ENCODE peak calls at places on chromosomes 4 and X, in seven cellular contexts. O is C1 segment of cervical spinal cord, D is WTC11, A is RWPE1, T is lower leg skin, J is HS-27A, P is cardiac fibroblast. S is an unnamed sample.

GRCh38 chrX:86104526-86104925 is 43.7 kb upstream of the DACH2 start:
- DNase-seq in D (no peak), P (no peak), O (no peak), J (no peak), T (no peak), A (no peak), S (no peak)

GRCh38 chrX:3299626-3300025 is 46.8 kb downstream of the MXRA5 start:
- DNase-seq in P (no peak), J (no peak), O (no peak), A (no peak), T (no peak), D (no peak), S (no peak)

GRCh38 chr4:52052475-52052780 is 1.3 kb downstream of the SPATA18 start:
- DNase-seq in D (no peak), J (no peak), P (peak; percentile 78), T (no peak), O (no peak), A (no peak), S (no peak)

GRCh38 chrX:125108926-125109325 is 210.7 kb upstream of the TEX13C start:
- DNase-seq in O (no peak), D (no peak), T (no peak), P (no peak), A (no peak), J (no peak), S (no peak)

GRCh38 chrX:18426004-18426320 is 554 bp downstream of the CDKL5 start:
- DNase-seq in P (no peak), D (peak; percentile 22), T (no peak), A (no peak), J (no peak), O (no peak), S (no peak)

GRCh38 chrX:93580634-93581033 is 92.7 kb downstream of the NAP1L3 start:
- DNase-seq in J (no peak), D (no peak), O (no peak), A (no peak), T (no peak), P (no peak), S (no peak)

GRCh38 chr4:145301386-145302080 is 121.1 kb upstream of the OTUD4 start:
- DNase-seq in D (no peak), T (no peak), O (no peak), A (peak; percentile 41), J (no peak), P (peak; percentile 41), S (peak; percentile 85)

GRCh38 chrX:50813843-50814661 is at the start of gene SHROOM4:
- DNase-seq in P (peak; percentile 64), O (peak; percentile 74), A (no peak), D (peak; percentile 64), T (peak; percentile 84), J (no peak), S (no peak)

GRCh38 chrX:136662104-136662503 is 14.1 kb downstream of the CD40LG start:
- DNase-seq in O (no peak), J (no peak), D (no peak), A (no peak), P (no peak), T (no peak), S (no peak)

GRCh38 chrX:15644560-15644872 is 20.1 kb downstream of the CLTRN start:
- DNase-seq in A (no peak), T (no peak), D (no peak), O (no peak), J (no peak), P (no peak), S (no peak)

GRCh38 chr4:23930750-23931488 is 41.1 kb upstream of the PPARGC1A start:
- DNase-seq in O (peak; percentile 63), J (no peak), T (peak; percentile 95), D (no peak), A (no peak), P (peak; percentile 35), S (no peak)

GRCh38 chrX:40166582-40166981 is 68.8 kb upstream of the BCOR start:
- DNase-seq in A (no peak), P (peak; percentile 73), J (no peak), T (no peak), O (no peak), D (no peak), S (no peak)

GRCh38 chrX:150546711-150547153 is 21.7 kb upstream of the MTM1 start:
- DNase-seq in P (no peak), O (no peak), J (no peak), T (no peak), A (no peak), D (no peak), S (no peak)

GRCh38 chrX:101407167-101407747 is 468 bp downstream of the GLA start:
- DNase-seq in A (no peak), J (no peak), P (no peak), D (no peak), O (no peak), T (no peak), S (no peak)

GRCh38 chr4:2462992-2463762 is 5.7 kb upstream of the RNF4 start:
- DNase-seq in J (no peak), D (no peak), T (no peak), O (no peak), A (no peak), P (no peak), S (no peak)

GRCh38 chr4:103719320-103720204 is at the start of gene TACR3:
- DNase-seq in J (no peak), T (no peak), A (no peak), O (no peak), D (peak; percentile 60), P (no peak), S (no peak)

GRCh38 chrX:13764765-13765164 is 30.2 kb downstream of the OFD1 start:
- DNase-seq in P (no peak), T (no peak), O (peak; percentile 29), D (peak; percentile 51), J (no peak), A (no peak), S (no peak)

GRCh38 chrX:44062842-44063241 is 89.7 kb upstream of the NDP start:
- DNase-seq in D (no peak), O (no peak), T (no peak), J (no peak), P (no peak), A (peak; percentile 27), S (no peak)

GRCh38 chrX:29531336-29531735 is 684.0 kb upstream of the MAGEB2 start:
- DNase-seq in D (no peak), A (no peak), J (no peak), P (no peak), T (no peak), O (no peak), S (no peak)

GRCh38 chr4:53576676-53577372 is 14.5 kb downstream of the LNX1 start:
- DNase-seq in T (no peak), A (no peak), J (no peak), D (no peak), O (no peak), P (peak; percentile 61), S (no peak)

GRCh38 chrX:54090880-54091279 is 46.6 kb upstream of the PHF8 start:
- DNase-seq in J (no peak), D (no peak), O (no peak), A (no peak), T (no peak), P (no peak), S (no peak)

GRCh38 chr4:858136-858535 is 32.2 kb upstream of the CPLX1 start:
- DNase-seq in A (no peak), J (no peak), P (no peak), D (no peak), O (no peak), T (no peak), S (no peak)

GRCh38 chr4:188030401-188030800 is 34.8 kb downstream of the ZFP42 start:
- DNase-seq in T (no peak), J (no peak), D (no peak), P (no peak), A (no peak), O (peak; percentile 32), S (no peak)

GRCh38 chrX:94932278-94932965 is 1258.4 kb downstream of the FAM133A start:
- DNase-seq in J (no peak), D (no peak), T (no peak), O (no peak), A (no peak), P (no peak), S (no peak)

GRCh38 chr4:48780867-48781219 is 764 bp upstream of the FRYL start:
- DNase-seq in T (no peak), A (no peak), O (peak; percentile 59), P (peak; percentile 51), D (no peak), J (no peak), S (no peak)

GRCh38 chr4:139028191-139028661 is 12.6 kb downstream of the NOCT start:
- DNase-seq in A (no peak), D (peak; percentile 47), P (no peak), O (peak; percentile 45), J (no peak), T (no peak), S (no peak)

GRCh38 chrX:124641737-124642491 is 295.6 kb downstream of the SH2D1A start:
- DNase-seq in A (peak; percentile 0), J (no peak), O (no peak), P (no peak), D (no peak), T (no peak), S (no peak)

GRCh38 chrX:134875679-134876078 is 115.1 kb upstream of the SMIM10 start:
- DNase-seq in A (no peak), T (no peak), J (no peak), D (no peak), P (no peak), O (no peak), S (no peak)

GRCh38 chr4:7031526-7032449 is 11.4 kb upstream of the TADA2B start:
- DNase-seq in A (no peak), D (no peak), T (no peak), J (no peak), P (no peak), O (no peak), S (no peak)

GRCh38 chr4:174061026-174061425 is 222.4 kb downstream of the FBXO8 start:
- DNase-seq in D (no peak), O (no peak), T (no peak), J (no peak), A (no peak), P (no peak), S (no peak)

GRCh38 chr4:1410491-1411325 is 4.5 kb upstream of the NKX1-1 start:
- DNase-seq in A (peak; percentile 58), O (peak; percentile 33), J (no peak), P (peak; percentile 24), D (peak; percentile 94), T (peak; percentile 77), S (no peak)

GRCh38 chr4:128521634-128522253 is 234.1 kb upstream of the PGRMC2 start:
- DNase-seq in T (no peak), P (peak; percentile 69), A (no peak), O (no peak), D (no peak), J (no peak), S (no peak)

GRCh38 chrX:10769696-10770619 is 149.6 kb upstream of the MID1 start:
- DNase-seq in A (no peak), T (no peak), J (peak; percentile 5), O (no peak), P (peak; percentile 42), D (no peak), S (no peak)

GRCh38 chrX:18701621-18702361 is 5.7 kb upstream of the PPEF1 start:
- DNase-seq in T (no peak), J (no peak), O (no peak), D (no peak), A (peak; percentile 1), P (peak; percentile 13), S (no peak)

GRCh38 chr4:154344686-154345085 is 146.9 kb downstream of the DCHS2 start:
- DNase-seq in J (no peak), O (no peak), T (no peak), P (no peak), A (no peak), D (peak; percentile 42), S (no peak)

GRCh38 chr4:86498560-86499166 is 95.5 kb upstream of the PTPN13 start:
- DNase-seq in O (no peak), J (peak; percentile 26), D (no peak), P (peak; percentile 74), A (peak; percentile 51), T (no peak), S (no peak)

GRCh38 chr4:38989487-38989886 is 42.7 kb downstream of the TMEM156 start:
- DNase-seq in D (no peak), P (peak; percentile 68), T (no peak), J (no peak), A (no peak), O (no peak), S (no peak)

GRCh38 chr4:7861440-7861881 is 78.2 kb downstream of the AFAP1 start:
- DNase-seq in P (peak; percentile 97), A (peak; percentile 31), J (peak; percentile 93), T (peak; percentile 59), D (peak; percentile 57), O (no peak), S (no peak)

S was measured in keratinocyte.